ENCODE peak calls at places on chromosomes 7 and 10, in six cellular contexts. C, X, B, I, V and G are unnamed samples.
A peak's percentile ranks its signal among the peaks of the same experiment; 100 is the strongest.

GRCh38 chr7:151923097-151923876 is 33.0 kb upstream of the GALNTL5 start:
- DNase-seq in B (no peak), C (no peak), I (no peak), V (peak; percentile 70), X (no peak), G (peak; percentile 46)

GRCh38 chr7:29177963-29178612 is 16.5 kb upstream of the CHN2 start:
- DNase-seq in C (no peak), B (peak; percentile 15), V (peak; percentile 62), I (no peak), X (no peak), G (no peak)

GRCh38 chr7:115911466-115911865 is 119.1 kb downstream of the TFEC start:
- DNase-seq in X (no peak), V (no peak), B (no peak), C (peak; percentile 2), I (no peak), G (no peak)

GRCh38 chr7:142476077-142476476 is 218.2 kb upstream of the PRSS58 start:
- DNase-seq in I (no peak), V (no peak), B (no peak), X (no peak), C (no peak), G (no peak)

GRCh38 chr10:13803566-13804554 is 217.1 kb downstream of the PRPF18 start:
- DNase-seq in I (peak; percentile 67), V (no peak), B (no peak), X (no peak), C (no peak), G (peak; percentile 8)

GRCh38 chr7:74493295-74493694 is 39.6 kb downstream of the GTF2IRD1 start:
- DNase-seq in I (no peak), X (no peak), V (no peak), C (no peak), B (no peak), G (no peak)

GRCh38 chr10:84845628-84846261 is 517.4 kb downstream of the CCSER2 start:
- DNase-seq in B (no peak), I (peak; percentile 70), V (no peak), X (no peak), C (no peak), G (peak; percentile 22)

GRCh38 chr10:96511044-96511945 is 2.4 kb downstream of the TLL2 start:
- DNase-seq in I (peak; percentile 53), V (no peak), B (peak; percentile 25), X (no peak), C (no peak), G (peak; percentile 21)

GRCh38 chr10:126130291-126130710 is 233.9 kb downstream of the FANK1 start:
- DNase-seq in V (peak; percentile 37), C (peak; percentile 56), X (no peak), B (no peak), I (no peak), G (no peak)

GRCh38 chr10:75922435-75922834 is 491.0 kb downstream of the LRMDA start:
- DNase-seq in B (no peak), I (no peak), V (no peak), C (no peak), X (no peak), G (no peak)

GRCh38 chr10:102831322-102832071 is 5.7 kb downstream of the CYP17A1 start:
- DNase-seq in C (no peak), I (no peak), V (no peak), B (no peak), X (no peak), G (no peak)

GRCh38 chr10:73095479-73096021 is 1.1 kb downstream of the P4HA1 start:
- DNase-seq in X (no peak), V (peak; percentile 59), C (peak; percentile 65), B (peak; percentile 37), I (no peak), G (no peak)

GRCh38 chr10:33706191-33706590 is 371.7 kb upstream of the NRP1 start:
- DNase-seq in C (peak; percentile 80), V (peak; percentile 57), B (no peak), I (no peak), X (no peak), G (no peak)

GRCh38 chr10:58701398-58702135 is 188.9 kb downstream of the BICC1 start:
- DNase-seq in V (no peak), X (no peak), B (no peak), C (peak; percentile 86), I (no peak), G (no peak)

GRCh38 chr7:138074540-138074939 is 1.7 kb upstream of the AKR1D1 start:
- DNase-seq in I (no peak), C (no peak), B (no peak), X (no peak), V (no peak), G (no peak)

GRCh38 chr10:73591935-73592699 is 975 bp upstream of the USP54 start:
- DNase-seq in V (peak; percentile 62), I (peak; percentile 82), C (peak; percentile 35), B (peak; percentile 16), X (peak; percentile 32), G (peak; percentile 20)

GRCh38 chr7:113770146-113770738 is 148.6 kb downstream of the PPP1R3A start:
- DNase-seq in V (no peak), C (no peak), I (no peak), X (no peak), B (no peak), G (no peak)

GRCh38 chr7:44282601-44283171 is 42.7 kb downstream of the CAMK2B start:
- DNase-seq in B (no peak), X (no peak), I (no peak), C (no peak), V (peak; percentile 18), G (no peak)

GRCh38 chr7:57071-57470 is 135.3 kb upstream of the FAM20C start:
- DNase-seq in V (no peak), X (no peak), B (peak; percentile 7), I (no peak), C (no peak), G (no peak)